ENCODE peak calls at places on chromosome 6, in seven cellular contexts. O is NCI-H748 treated with DMSO at 0.1 percent for 48 hours, X is brain microvascular endothelial cell, C is H9, T is pons, F is AG04450, D is esophagus muscularis mucosa. J is an unnamed sample.
A peak's percentile ranks its signal among the peaks of the same experiment; 100 is the strongest.

GRCh38 chr6:75409286-75409685 is 84.3 kb downstream of the FILIP1 start:
- DNase-seq in X (no peak), C (no peak), O (no peak), T (no peak), D (no peak), F (no peak), J (no peak)

GRCh38 chr6:114008331-114008730 is 37.4 kb upstream of the HDAC2 start:
- DNase-seq in X (no peak), D (no peak), O (no peak), F (no peak), C (no peak), T (no peak), J (no peak)

GRCh38 chr6:161076211-161076677 is 84.7 kb downstream of the MAP3K4 start:
- DNase-seq in T (no peak), O (no peak), D (no peak), F (no peak), X (peak; percentile 44), C (no peak), J (no peak)

GRCh38 chr6:43926644-43927524 is 156.9 kb downstream of the VEGFA start:
- DNase-seq in D (no peak), T (no peak), F (peak; percentile 69), O (peak; percentile 29), X (peak; percentile 51), C (peak; percentile 70), J (peak; percentile 85)

GRCh38 chr6:142786476-142786875 is 158.5 kb downstream of the HIVEP2 start:
- DNase-seq in C (no peak), D (no peak), T (no peak), O (no peak), X (no peak), F (no peak), J (no peak)

GRCh38 chr6:132067286-132067685 is 116.1 kb upstream of the CCN2 start:
- DNase-seq in X (no peak), O (no peak), T (no peak), D (no peak), C (no peak), F (no peak), J (no peak)

GRCh38 chr6:38068854-38069253 is 249.3 kb downstream of the ZFAND3 start:
- DNase-seq in O (no peak), T (peak; percentile 67), F (no peak), X (no peak), C (no peak), D (no peak), J (no peak)

GRCh38 chr6:162705736-162706135 is 21.8 kb downstream of the PRKN start:
- DNase-seq in C (no peak), D (no peak), T (no peak), F (no peak), O (peak; percentile 67), X (no peak), J (no peak)

GRCh38 chr6:14732845-14733757 is 512.8 kb upstream of the JARID2 start:
- DNase-seq in D (no peak), T (no peak), C (peak; percentile 53), O (no peak), X (peak; percentile 58), F (no peak), J (no peak)

GRCh38 chr6:7846971-7847818 is 63.4 kb downstream of the TXNDC5 start:
- DNase-seq in X (peak; percentile 11), T (no peak), C (no peak), O (no peak), F (peak; percentile 18), D (no peak), J (peak; percentile 57)

GRCh38 chr6:107021786-107022185 is 6.2 kb upstream of the MTRES1 start:
- DNase-seq in D (no peak), X (no peak), F (no peak), T (no peak), O (no peak), C (no peak), J (no peak)

GRCh38 chr6:125853168-125853567 is 62.4 kb downstream of the NCOA7 start:
- DNase-seq in D (no peak), F (no peak), T (no peak), O (no peak), C (no peak), X (no peak), J (no peak)

GRCh38 chr6:159844737-159845645 is 44.9 kb downstream of the PNLDC1 start:
- DNase-seq in C (no peak), T (no peak), X (no peak), O (no peak), D (no peak), F (no peak), J (peak; percentile 28)

GRCh38 chr6:3162565-3163247 is 5.4 kb upstream of the TUBB2A start:
- DNase-seq in D (no peak), F (no peak), T (peak; percentile 64), O (peak; percentile 90), C (peak; percentile 81), X (peak; percentile 53), J (peak; percentile 97)

GRCh38 chr6:30926644-30927043 is 5.3 kb downstream of the SFTA2 start:
- DNase-seq in X (no peak), O (no peak), T (no peak), C (no peak), F (no peak), D (no peak), J (no peak)

GRCh38 chr6:150028799-150029198 is 3.5 kb upstream of the RAET1L start:
- DNase-seq in O (no peak), X (no peak), D (no peak), T (no peak), C (no peak), F (no peak), J (no peak)

GRCh38 chr6:160510199-160510598 is 153.9 kb downstream of the LPA start:
- DNase-seq in C (no peak), O (no peak), X (peak; percentile 69), F (peak; percentile 29), D (no peak), T (no peak), J (no peak)

GRCh38 chr6:119844385-119844784 is 494.8 kb upstream of the MAN1A1 start:
- DNase-seq in T (no peak), F (no peak), D (no peak), X (no peak), C (no peak), O (no peak), J (no peak)

J was measured in H7.